ENCODE peak calls at places on chromosomes 6 and 20, in four cellular contexts. F is fibroblast of mammary gland, H is retinal pigment epithelial cell, E is prostate gland. Z is an unnamed sample.

GRCh38 chr6:125237764-125238163 is 64.0 kb downstream of the HDDC2 start:
- DNase-seq in F (no peak), H (no peak), E (no peak), Z (no peak)

GRCh38 chr20:52975024-52975732 is 3.0 kb downstream of the TSHZ2 start:
- DNase-seq in F (peak; percentile 34), H (no peak), E (no peak), Z (no peak)

GRCh38 chr20:7691647-7692046 is 248.6 kb downstream of the HAO1 start:
- DNase-seq in F (no peak), H (no peak), E (no peak), Z (no peak)

GRCh38 chr6:98932424-98932823 is 15.3 kb downstream of the FBXL4 start:
- DNase-seq in F (no peak), H (no peak), E (no peak), Z (no peak)

GRCh38 chr6:36817864-36818263 is 21.4 kb downstream of the CPNE5 start:
- DNase-seq in F (no peak), H (no peak), E (no peak), Z (no peak)

GRCh38 chr6:151699719-151700118 is 107.8 kb upstream of the ESR1 start:
- DNase-seq in F (peak; percentile 23), H (no peak), E (no peak), Z (no peak)

GRCh38 chr6:156250593-156250992 is 526.6 kb upstream of the ARID1B start:
- DNase-seq in F (no peak), H (no peak), E (no peak), Z (no peak)

GRCh38 chr6:13012977-13013680 is 296.6 kb downstream of the PHACTR1 start:
- DNase-seq in F (no peak), H (no peak), E (no peak), Z (no peak)

GRCh38 chr20:51481311-51481997 is 61.1 kb downstream of the NFATC2 start:
- DNase-seq in F (no peak), H (no peak), E (no peak), Z (no peak)

GRCh38 chr6:151803743-151804142 is 3.7 kb upstream of the ESR1 start:
- DNase-seq in F (no peak), H (no peak), E (no peak), Z (no peak)

GRCh38 chr6:130625825-130626500 is 201.2 kb upstream of the SMLR1 start:
- DNase-seq in F (peak; percentile 81), H (no peak), E (no peak), Z (peak; percentile 76)

GRCh38 chr6:7242835-7243187 is 70.2 kb downstream of the SSR1 start:
- DNase-seq in F (no peak), H (no peak), E (no peak), Z (no peak)

GRCh38 chr6:47042238-47042843 is at the start of gene ADGRF1:
- DNase-seq in F (no peak), H (no peak), E (peak; percentile 75), Z (no peak)

GRCh38 chr6:83221886-83222479 is 28.8 kb downstream of the RWDD2A start:
- DNase-seq in F (peak; percentile 60), H (no peak), E (no peak), Z (peak; percentile 49)

GRCh38 chr6:31901415-31901952 is 402 bp downstream of the ZBTB12 start:
- DNase-seq in F (peak; percentile 40), H (no peak), E (peak; percentile 48), Z (peak; percentile 77)

GRCh38 chr20:13119583-13119982 is 101.5 kb upstream of the ISM1 start:
- DNase-seq in F (peak; percentile 64), H (no peak), E (peak; percentile 49), Z (peak; percentile 85)

GRCh38 chr20:3235661-3236324 is 3.2 kb downstream of the SLC4A11 start:
- DNase-seq in F (peak; percentile 59), H (no peak), E (no peak), Z (peak; percentile 55)

GRCh38 chr6:155528335-155528734 is 72.7 kb upstream of the NOX3 start:
- DNase-seq in F (no peak), H (no peak), E (no peak), Z (no peak)

GRCh38 chr20:24095303-24095702 is 106.7 kb upstream of the GGTLC1 start:
- DNase-seq in F (no peak), H (no peak), E (no peak), Z (no peak)

GRCh38 chr6:26020983-26021349 is 58.4 kb downstream of the TRIM38 start:
- DNase-seq in F (peak; percentile 82), H (no peak), E (peak; percentile 45), Z (peak; percentile 65)

GRCh38 chr6:26021350-26022165 is 59.0 kb downstream of the TRIM38 start:
- DNase-seq in F (peak; percentile 94), H (no peak), E (peak; percentile 94), Z (peak; percentile 91)

GRCh38 chr6:26024651-26025046 is 62.0 kb downstream of the TRIM38 start:
- DNase-seq in F (no peak), H (no peak), E (no peak), Z (no peak)

GRCh38 chr6:26022166-26022510 is 59.5 kb downstream of the TRIM38 start:
- DNase-seq in F (peak; percentile 86), H (no peak), E (peak; percentile 50), Z (peak; percentile 91)

DNA sequence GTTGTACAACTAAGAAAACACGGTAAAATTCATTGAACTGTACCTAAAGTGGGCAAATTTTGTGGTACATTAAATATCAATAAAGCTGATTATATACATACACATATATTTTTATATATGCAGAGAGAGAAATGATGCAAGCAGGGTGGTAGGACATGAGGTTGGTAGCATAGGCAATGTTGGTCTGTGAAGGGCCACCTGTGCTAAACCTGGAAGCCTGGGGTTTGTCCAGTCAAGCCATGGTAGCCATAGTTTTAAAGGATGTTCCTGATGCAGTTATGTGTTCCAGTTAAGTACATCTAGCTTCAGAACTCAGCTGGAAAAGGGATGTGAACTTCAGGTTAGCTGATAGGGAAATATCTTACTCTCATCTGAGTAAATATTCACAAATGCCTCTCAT is 60.1 kb downstream of the TRIM38 start:
- DNase-seq in F (no peak), H (no peak), E (no peak), Z (no peak)
- H3K4me3 ChIP-seq in F (no peak overlapping the region), H (no peak overlapping the region), E (no peak overlapping the region), Z (no peak overlapping the region)

DNA sequence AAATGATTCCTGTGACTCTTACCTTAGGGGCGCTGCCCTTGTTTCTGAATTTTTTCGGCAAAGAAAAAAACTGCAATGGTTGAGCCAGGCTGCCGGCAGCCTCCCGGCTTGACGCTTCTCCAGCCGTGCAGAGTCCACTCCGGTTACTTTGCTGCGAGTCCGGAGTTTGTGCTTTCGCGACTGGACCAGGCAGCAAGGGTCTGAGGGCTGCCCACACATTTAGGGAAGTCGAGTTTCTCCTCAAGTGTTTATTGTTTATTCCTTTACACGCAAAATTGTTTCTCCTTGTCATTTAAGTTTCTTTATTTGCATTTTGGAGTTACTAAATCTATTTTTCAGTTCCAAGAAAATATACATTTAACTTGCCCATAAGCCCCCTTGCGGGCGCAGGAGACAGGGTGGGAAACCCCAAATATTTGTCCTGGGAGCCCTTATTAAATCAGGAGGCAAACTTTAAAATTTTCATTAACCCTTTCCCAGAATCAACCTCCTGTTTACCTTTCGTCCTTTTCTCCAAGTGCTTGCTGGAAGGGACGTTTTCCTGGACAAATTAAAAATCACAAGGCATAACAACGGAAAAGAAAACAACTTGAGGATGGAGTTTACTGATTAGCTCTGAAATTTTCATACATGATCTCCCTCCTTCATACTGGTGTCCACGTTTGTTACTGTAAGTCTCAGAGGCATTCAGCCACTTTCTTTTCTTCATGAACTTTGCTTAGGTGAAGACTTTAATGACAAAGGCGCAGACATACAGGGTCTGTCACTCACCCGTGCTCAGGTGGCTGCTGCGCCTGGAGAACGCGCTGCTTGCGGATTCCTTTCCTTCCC is 1.7 kb upstream of the PDE10A start:
- DNase-seq in F (no peak), H (no peak), E (no peak), Z (peak; percentile 2)
- TF ChIP-seq CTCF in F (no peak), H (peak; percentile 15), E (no peak), Z (no peak)

GRCh38 chr6:27582928-27583725 is 110.2 kb upstream of the ZNF184 start:
- DNase-seq in F (peak; percentile 79), H (no peak), E (no peak), Z (peak; percentile 56)

GRCh38 chr6:27579973-27580372 is 107.1 kb upstream of the ZNF184 start:
- DNase-seq in F (no peak), H (no peak), E (no peak), Z (no peak)

DNA sequence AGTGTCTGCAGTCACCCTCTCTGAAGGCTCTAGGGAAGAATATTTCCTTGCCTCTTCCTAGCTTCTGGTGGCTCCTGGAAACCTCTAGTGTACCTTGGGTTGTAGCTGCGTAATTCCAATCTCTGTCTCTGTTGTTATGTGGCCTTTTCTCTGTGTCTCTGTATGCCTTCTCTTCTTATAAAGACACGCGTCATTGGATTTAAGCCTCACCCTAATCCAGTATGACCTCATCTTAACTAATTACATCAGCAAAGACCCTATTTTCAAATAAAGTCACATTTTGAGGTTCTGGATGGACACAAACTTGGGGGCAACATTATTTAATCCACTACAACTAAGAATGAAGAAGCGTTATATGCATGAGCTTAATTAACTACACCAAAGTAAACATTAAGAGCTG is 111.4 kb upstream of the ZNF184 start:
- DNase-seq in F (no peak), H (no peak), E (no peak), Z (no peak)
- H3K4me3 ChIP-seq in F (no peak overlapping the region), H (no peak overlapping the region), E (no peak overlapping the region), Z (no peak overlapping the region)

GRCh38 chr6:150549007-150549406 is 50.7 kb upstream of the PLEKHG1 start:
- DNase-seq in F (no peak), H (no peak), E (no peak), Z (no peak)
- TF ChIP-seq CTCF in F (no peak), H (no peak), E (no peak), Z (no peak)

GRCh38 chr6:163944897-163945296 is 530.4 kb downstream of the QKI start:
- DNase-seq in F (no peak), H (no peak), E (no peak), Z (no peak)
- H3K4me3 ChIP-seq in F (no peak overlapping the region), H (no peak overlapping the region), E (no peak overlapping the region), Z (no peak overlapping the region)

GRCh38 chr20:60365063-60365640 is 406.9 kb downstream of the CDH26 start:
- DNase-seq in F (no peak), H (no peak), E (no peak), Z (no peak)
- TF ChIP-seq CTCF in F (no peak), H (peak; percentile 14), E (no peak), Z (no peak)

GRCh38 chr6:56091159-56091869 is 156.1 kb downstream of the COL21A1 start:
- DNase-seq in F (peak; percentile 87), H (peak; percentile 86), E (no peak), Z (peak; percentile 79)
- H3K4me3 ChIP-seq in F (no peak overlapping the region), H (no peak overlapping the region), E (no peak overlapping the region), Z (no peak overlapping the region)

GRCh38 chr6:23086100-23086499 is 516.7 kb downstream of the HDGFL1 start:
- DNase-seq in F (no peak), H (no peak), E (no peak), Z (no peak)

GRCh38 chr6:23077797-23078196 is 508.4 kb downstream of the HDGFL1 start:
- DNase-seq in F (no peak), H (no peak), E (no peak), Z (no peak)

DNA sequence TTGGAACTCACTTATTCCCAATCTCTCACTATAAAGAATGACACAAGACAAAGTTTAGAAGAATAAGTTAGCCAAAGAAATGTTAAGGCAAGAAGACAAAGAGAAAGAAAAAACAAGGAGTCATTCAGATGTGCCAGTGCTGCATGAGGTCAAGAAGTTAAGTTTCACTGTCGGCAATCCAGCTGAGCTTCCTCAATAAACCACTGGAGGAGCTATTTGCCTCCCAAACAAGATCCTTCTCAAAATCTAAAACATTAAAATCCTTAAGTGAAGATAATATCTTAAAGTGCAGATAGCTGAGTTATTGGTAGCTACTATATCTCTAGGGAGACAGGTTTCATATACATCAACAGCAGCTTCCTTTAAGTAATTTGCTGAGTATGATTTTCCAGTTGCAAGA is 512.3 kb downstream of the HDGFL1 start:
- DNase-seq in F (peak; percentile 5), H (no peak), E (no peak), Z (no peak)
- TF ChIP-seq CTCF in F (peak; percentile 37), H (peak; percentile 30), E (no peak), Z (no peak)